ENCODE peak calls at places on chromosomes 1 and 21, in four cellular contexts. W, I, M and E are unnamed samples.

GRCh38 chr1:46196609-46197008 is 1.6 kb downstream of the POMGNT1 start:
- DNase-seq in W (no peak), I (no peak), M (no peak), E (no peak)

GRCh38 chr1:209434631-209435217 is 148.8 kb upstream of the CAMK1G start:
- DNase-seq in W (peak; percentile 35), I (no peak), M (no peak), E (no peak)

GRCh38 chr1:204340137-204340536 is 19.6 kb downstream of the PLEKHA6 start:
- DNase-seq in W (no peak), I (no peak), M (no peak), E (no peak)

GRCh38 chr1:184485731-184486723 is 99.2 kb downstream of the C1orf21 start:
- DNase-seq in W (peak; percentile 33), I (no peak), M (no peak), E (no peak)

GRCh38 chr1:107804746-107805145 is 160.2 kb downstream of the VAV3 start:
- DNase-seq in W (no peak), I (no peak), M (no peak), E (no peak)

GRCh38 chr1:89603651-89604413 is 29.1 kb upstream of the LRRC8C start:
- DNase-seq in W (peak; percentile 66), I (no peak), M (no peak), E (no peak)

GRCh38 chr1:227898502-227899140 is 49.1 kb downstream of the WNT9A start:
- DNase-seq in W (no peak), I (no peak), M (no peak), E (peak; percentile 5)

GRCh38 chr1:92877792-92878191 is 46.0 kb downstream of the RPL5 start:
- DNase-seq in W (no peak), I (no peak), M (no peak), E (no peak)

GRCh38 chr1:176938375-176938774 is 226.1 kb downstream of the ASTN1 start:
- DNase-seq in W (no peak), I (no peak), M (no peak), E (no peak)

GRCh38 chr1:116760996-116761665 is 6.9 kb downstream of the CD2 start:
- DNase-seq in W (no peak), I (no peak), M (no peak), E (no peak)

GRCh38 chr21:26597981-26598380 is 24.9 kb upstream of the CYYR1 start:
- DNase-seq in W (peak; percentile 60), I (no peak), M (no peak), E (no peak)

GRCh38 chr1:63936276-63936675 is 162.5 kb downstream of the ROR1 start:
- DNase-seq in W (no peak), I (no peak), M (no peak), E (no peak)

GRCh38 chr1:114130213-114130612 is 23.5 kb downstream of the SYT6 start:
- DNase-seq in W (no peak), I (no peak), M (no peak), E (no peak)

GRCh38 chr21:36059823-36060158 is 535 bp downstream of the SETD4 start:
- DNase-seq in W (no peak), I (no peak), M (peak; percentile 55), E (peak; percentile 40)

GRCh38 chr1:22018583-22019559 is 17.4 kb downstream of the CELA3A start:
- DNase-seq in W (peak; percentile 93), I (peak; percentile 38), M (peak; percentile 33), E (peak; percentile 10)

GRCh38 chr21:30329203-30329868 is 8.2 kb downstream of the KRTAP27-1 start:
- DNase-seq in W (peak; percentile 83), I (no peak), M (no peak), E (no peak)

GRCh38 chr1:1540015-1540816 is at the start of gene TMEM240:
- DNase-seq in W (no peak), I (peak; percentile 7), M (peak; percentile 58), E (peak; percentile 48)

GRCh38 chr1:230698130-230698529 is 15.8 kb downstream of the AGT start:
- DNase-seq in W (no peak), I (no peak), M (no peak), E (no peak)

GRCh38 chr1:150968491-150968890 is 6.1 kb downstream of the CERS2 start:
- DNase-seq in W (no peak), I (no peak), M (no peak), E (no peak)

GRCh38 chr1:6342031-6342430 is 51.5 kb downstream of the ACOT7 start:
- DNase-seq in W (no peak), I (no peak), M (no peak), E (no peak)

GRCh38 chr1:235199441-235199840 is 38.4 kb upstream of the RBM34 start:
- DNase-seq in W (peak; percentile 13), I (no peak), M (no peak), E (no peak)

GRCh38 chr1:203475012-203475981 is at the start of gene PRELP:
- DNase-seq in W (peak; percentile 43), I (no peak), M (no peak), E (peak; percentile 67)

GRCh38 chr1:29984544-29985375 is 738.6 kb downstream of the MATN1 start:
- DNase-seq in W (no peak), I (no peak), M (peak; percentile 28), E (no peak)

GRCh38 chr1:64268653-64269557 is 65.5 kb downstream of the UBE2U start:
- DNase-seq in W (peak; percentile 57), I (no peak), M (peak; percentile 80), E (peak; percentile 47)

GRCh38 chr1:198655464-198656121 is 16.8 kb downstream of the PTPRC start:
- DNase-seq in W (no peak), I (no peak), M (no peak), E (no peak)
- H3K4me3 ChIP-seq in W (no peak overlapping the region), I (peak overlapping the region; percentile 3), M (no peak overlapping the region), E (no peak overlapping the region)

GRCh38 chr21:15122241-15122640 is 57.4 kb upstream of the NRIP1 start:
- DNase-seq in W (no peak), I (no peak), M (no peak), E (peak; percentile 88)
- H3K27ac ChIP-seq in W (no peak overlapping the region), I (no peak overlapping the region), M (no peak overlapping the region), E (peak overlapping the region; percentile 88)

GRCh38 chr21:38389891-38390290 is 108.4 kb downstream of the ERG start:
- DNase-seq in W (no peak), I (no peak), M (no peak), E (no peak)
- H3K36me3 ChIP-seq in W (no peaks in the 10 kb centered on the region), I (no peaks in the 10 kb centered on the region), M (peaks cover 5% of the 10 kb centered on the region), E (no peaks in the 10 kb centered on the region)

GRCh38 chr21:14545906-14546480 is at the start of gene SAMSN1:
- DNase-seq in W (no peak), I (peak; percentile 64), M (no peak), E (no peak)
- H3K4me3 ChIP-seq in W (no peak within 1 kb of the TSS), I (peak within 1 kb of the TSS; percentile 67), M (no peak within 1 kb of the TSS), E (no peak within 1 kb of the TSS)

GRCh38 chr1:34286547-34286946 is 109.8 kb downstream of the C1orf94 start:
- DNase-seq in W (no peak), I (no peak), M (no peak), E (no peak)

GRCh38 chr1:34296059-34296458 is 119.4 kb downstream of the C1orf94 start:
- DNase-seq in W (no peak), I (no peak), M (no peak), E (no peak)

GRCh38 chr1:34292472-34292871 is 115.8 kb downstream of the C1orf94 start:
- DNase-seq in W (no peak), I (no peak), M (no peak), E (no peak)
- H3K27ac ChIP-seq in W (no peak overlapping the region), I (no peak overlapping the region), M (no peak overlapping the region), E (no peak overlapping the region)

GRCh38 chr21:45529785-45530422 is 12.3 kb downstream of the SLC19A1 start:
- DNase-seq in W (no peak), I (no peak), M (no peak), E (no peak)
- H3K36me3 ChIP-seq in W (peaks cover 5% of the 10 kb centered on the region), I (peaks cover 11% of the 10 kb centered on the region), M (peaks cover 3% of the 10 kb centered on the region), E (no peaks in the 10 kb centered on the region)